ENCODE peak calls at places on chromosome 5, in five cellular contexts. P, Z, F, H and A are unnamed samples.

GRCh38 chr5:56094579-56095361 is 100.0 kb upstream of the IL6ST start:
- DNase-seq in P (no peak), Z (no peak), F (no peak), H (peak; percentile 64), A (no peak)

GRCh38 chr5:158414780-158415179 is 555.8 kb upstream of the CLINT1 start:
- DNase-seq in P (no peak), Z (no peak), F (peak; percentile 68), H (no peak), A (peak; percentile 4)

GRCh38 chr5:39570418-39571027 is 145.7 kb upstream of the DAB2 start:
- DNase-seq in P (peak; percentile 84), Z (no peak), F (peak; percentile 79), H (no peak), A (peak; percentile 65)

GRCh38 chr5:143659614-143660238 is 152.2 kb upstream of the HMHB1 start:
- DNase-seq in P (no peak), Z (no peak), F (no peak), H (no peak), A (no peak)

GRCh38 chr5:154385236-154385512 is 60.6 kb upstream of the SAP30L start:
- DNase-seq in P (no peak), Z (no peak), F (peak; percentile 41), H (no peak), A (peak; percentile 53)

GRCh38 chr5:149358294-149358651 is 427 bp downstream of the PCYOX1L start:
- DNase-seq in P (no peak), Z (peak; percentile 69), F (peak; percentile 26), H (peak; percentile 23), A (peak; percentile 49)

GRCh38 chr5:179264053-179264540 is 81.2 kb downstream of the ADAMTS2 start:
- DNase-seq in P (no peak), Z (peak; percentile 22), F (no peak), H (no peak), A (no peak)

GRCh38 chr5:9265391-9266287 is 280.2 kb downstream of the SEMA5A start:
- DNase-seq in P (peak; percentile 92), Z (no peak), F (no peak), H (no peak), A (no peak)

GRCh38 chr5:43623048-43623447 is 20.1 kb downstream of the NNT start:
- DNase-seq in P (peak; percentile 89), Z (no peak), F (no peak), H (no peak), A (peak; percentile 13)

GRCh38 chr5:86824642-86825041 is 206.9 kb downstream of the COX7C start:
- DNase-seq in P (peak; percentile 42), Z (no peak), F (no peak), H (no peak), A (no peak)

GRCh38 chr5:139273322-139273571 is 20.3 kb upstream of the MATR3 start:
- DNase-seq in P (no peak), Z (no peak), F (no peak), H (no peak), A (no peak)

GRCh38 chr5:109659901-109660300 is 29.8 kb upstream of the MAN2A1 start:
- DNase-seq in P (no peak), Z (no peak), F (no peak), H (no peak), A (no peak)

GRCh38 chr5:45847877-45848276 is 151.7 kb upstream of the HCN1 start:
- DNase-seq in P (no peak), Z (no peak), F (no peak), H (no peak), A (no peak)

GRCh38 chr5:143400541-143401252 is 2.8 kb downstream of the NR3C1 start:
- DNase-seq in P (no peak), Z (no peak), F (peak; percentile 58), H (no peak), A (peak; percentile 82)

GRCh38 chr5:140590861-140591260 is 26.2 kb downstream of the SLC35A4 start:
- DNase-seq in P (no peak), Z (no peak), F (no peak), H (no peak), A (no peak)

GRCh38 chr5:122291000-122291592 is 20.9 kb upstream of the SNCAIP start:
- DNase-seq in P (no peak), Z (no peak), F (no peak), H (no peak), A (no peak)

GRCh38 chr5:91223886-91224285 is 159.2 kb downstream of the ARRDC3 start:
- DNase-seq in P (no peak), Z (no peak), F (no peak), H (no peak), A (no peak)

GRCh38 chr5:154446183-154447073 is 631 bp downstream of the SAP30L start:
- DNase-seq in P (peak; percentile 17), Z (peak; percentile 61), F (peak; percentile 73), H (peak; percentile 42), A (peak; percentile 30)

GRCh38 chr5:6636293-6636692 is 3.1 kb downstream of the SRD5A1 start:
- DNase-seq in P (no peak), Z (no peak), F (no peak), H (no peak), A (no peak)

GRCh38 chr5:81904861-81905260 is 67.0 kb upstream of the ATG10 start:
- DNase-seq in P (no peak), Z (no peak), F (no peak), H (no peak), A (no peak)

GRCh38 chr5:167065784-167066183 is 1225.7 kb upstream of the WWC1 start:
- DNase-seq in P (no peak), Z (no peak), F (no peak), H (no peak), A (no peak)

GRCh38 chr5:135235002-135235401 is 164.0 kb downstream of the MACROH2A1 start:
- DNase-seq in P (no peak), Z (no peak), F (no peak), H (no peak), A (no peak)

GRCh38 chr5:173333900-173334685 is 5.9 kb upstream of the STC2 start:
- DNase-seq in P (no peak), Z (no peak), F (peak; percentile 65), H (no peak), A (no peak)

GRCh38 chr5:98768160-98769005 is 5.1 kb upstream of the RGMB start:
- DNase-seq in P (peak; percentile 85), Z (peak; percentile 47), F (peak; percentile 73), H (peak; percentile 32), A (peak; percentile 90)